ENCODE peak calls at places on chromosomes 1 and 21, in five cellular contexts. M is hepatocyte, T is neural progenitor cell, K is GM23248, X is PC-9. W is an unnamed sample.
A peak's percentile ranks its signal among the peaks of the same experiment; 100 is the strongest.

GRCh38 chr21:34642211-34643075 is 26.4 kb upstream of the CLIC6 start:
- DNase-seq in T (no peak), M (no peak), X (peak; percentile 10), K (peak; percentile 33), W (no peak)

GRCh38 chr1:5708266-5708978 is 283.8 kb downstream of the NPHP4 start:
- DNase-seq in T (no peak), K (no peak), X (no peak), M (no peak), W (no peak)

GRCh38 chr21:36255650-36256047 is 64.3 kb upstream of the MORC3 start:
- DNase-seq in X (no peak), K (no peak), M (no peak), T (no peak), W (no peak)

GRCh38 chr1:177355575-177355974 is 184.8 kb downstream of the BRINP2 start:
- DNase-seq in K (peak; percentile 55), X (no peak), M (peak; percentile 46), T (peak; percentile 50), W (peak; percentile 53)

GRCh38 chr1:245110406-245110805 is 44.4 kb upstream of the KIF26B start:
- DNase-seq in K (no peak), M (no peak), T (no peak), X (no peak), W (no peak)

GRCh38 chr21:36113647-36114428 is 21.0 kb upstream of the CBR3 start:
- DNase-seq in T (no peak), M (no peak), K (no peak), X (peak; percentile 67), W (no peak)

GRCh38 chr1:52216907-52217458 is 75.1 kb downstream of the ZFYVE9 start:
- DNase-seq in K (no peak), X (no peak), T (no peak), M (no peak), W (peak; percentile 21)

GRCh38 chr1:31396633-31397351 is 16.2 kb upstream of the SERINC2 start:
- DNase-seq in X (no peak), M (no peak), K (peak; percentile 90), T (peak; percentile 46), W (peak; percentile 62)

GRCh38 chr1:150362721-150363425 is 1.1 kb upstream of the RPRD2 start:
- DNase-seq in T (no peak), M (no peak), X (no peak), K (peak; percentile 43), W (peak; percentile 13)

GRCh38 chr1:225737179-225737578 is 40.4 kb upstream of the SRP9 start:
- DNase-seq in T (no peak), K (peak; percentile 42), M (no peak), X (peak; percentile 73), W (no peak)

GRCh38 chr1:201447911-201448871 is 20.8 kb downstream of the PHLDA3 start:
- DNase-seq in X (peak; percentile 65), M (peak; percentile 83), T (peak; percentile 88), K (peak; percentile 82), W (peak; percentile 91)

GRCh38 chr1:205538211-205538840 is 33.9 kb downstream of the CDK18 start:
- DNase-seq in X (no peak), K (peak; percentile 49), T (no peak), M (no peak), W (peak; percentile 38)

GRCh38 chr1:208387908-208388756 is 143.9 kb upstream of the PLXNA2 start:
- DNase-seq in K (no peak), X (no peak), M (no peak), T (no peak), W (no peak)

GRCh38 chr1:228830954-228831481 is 95.7 kb downstream of the RHOU start:
- DNase-seq in K (peak; percentile 60), T (no peak), X (no peak), M (peak; percentile 69), W (no peak)

GRCh38 chr1:164132001-164132400 is 427.0 kb upstream of the PBX1 start:
- DNase-seq in T (no peak), X (no peak), K (no peak), M (no peak), W (no peak)

GRCh38 chr1:211928993-211929637 is 98.6 kb upstream of the LPGAT1 start:
- DNase-seq in M (peak; percentile 77), K (peak; percentile 24), X (peak; percentile 48), T (no peak), W (peak; percentile 60)

GRCh38 chr1:155051342-155051776 is 243 bp downstream of the ADAM15 start:
- DNase-seq in X (no peak), M (no peak), T (no peak), K (no peak), W (no peak)

GRCh38 chr1:119715542-119715941 is 3.8 kb downstream of the PHGDH start:
- DNase-seq in M (peak; percentile 61), T (no peak), X (no peak), K (peak; percentile 36), W (peak; percentile 35)

GRCh38 chr1:208631516-208631915 is 387.3 kb upstream of the PLXNA2 start:
- DNase-seq in X (no peak), T (peak; percentile 72), K (no peak), M (no peak), W (no peak)

GRCh38 chr1:205279986-205280385 is 41.6 kb downstream of the NUAK2 start:
- DNase-seq in X (no peak), M (no peak), T (no peak), K (no peak), W (no peak)

GRCh38 chr1:50929376-50929958 is 30.6 kb downstream of the FAF1 start:
- DNase-seq in X (no peak), M (peak; percentile 25), T (peak; percentile 16), K (peak; percentile 68), W (peak; percentile 56)

GRCh38 chr1:34928865-34929496 is 469 bp downstream of the DLGAP3 start:
- DNase-seq in X (no peak), K (no peak), T (no peak), M (peak; percentile 33), W (peak; percentile 44)

GRCh38 chr1:34928066-34928864 is 1.2 kb downstream of the DLGAP3 start:
- DNase-seq in X (no peak), K (no peak), T (no peak), M (no peak), W (peak; percentile 50)

GRCh38 chr1:34929497-34929852 is at the start of gene DLGAP3:
- DNase-seq in M (peak; percentile 47), K (no peak), T (peak; percentile 83), X (no peak), W (peak; percentile 70)

GRCh38 chr1:34930702-34931071 is 1.2 kb upstream of the DLGAP3 start:
- DNase-seq in K (no peak), T (no peak), X (no peak), M (no peak), W (no peak)

DNA sequence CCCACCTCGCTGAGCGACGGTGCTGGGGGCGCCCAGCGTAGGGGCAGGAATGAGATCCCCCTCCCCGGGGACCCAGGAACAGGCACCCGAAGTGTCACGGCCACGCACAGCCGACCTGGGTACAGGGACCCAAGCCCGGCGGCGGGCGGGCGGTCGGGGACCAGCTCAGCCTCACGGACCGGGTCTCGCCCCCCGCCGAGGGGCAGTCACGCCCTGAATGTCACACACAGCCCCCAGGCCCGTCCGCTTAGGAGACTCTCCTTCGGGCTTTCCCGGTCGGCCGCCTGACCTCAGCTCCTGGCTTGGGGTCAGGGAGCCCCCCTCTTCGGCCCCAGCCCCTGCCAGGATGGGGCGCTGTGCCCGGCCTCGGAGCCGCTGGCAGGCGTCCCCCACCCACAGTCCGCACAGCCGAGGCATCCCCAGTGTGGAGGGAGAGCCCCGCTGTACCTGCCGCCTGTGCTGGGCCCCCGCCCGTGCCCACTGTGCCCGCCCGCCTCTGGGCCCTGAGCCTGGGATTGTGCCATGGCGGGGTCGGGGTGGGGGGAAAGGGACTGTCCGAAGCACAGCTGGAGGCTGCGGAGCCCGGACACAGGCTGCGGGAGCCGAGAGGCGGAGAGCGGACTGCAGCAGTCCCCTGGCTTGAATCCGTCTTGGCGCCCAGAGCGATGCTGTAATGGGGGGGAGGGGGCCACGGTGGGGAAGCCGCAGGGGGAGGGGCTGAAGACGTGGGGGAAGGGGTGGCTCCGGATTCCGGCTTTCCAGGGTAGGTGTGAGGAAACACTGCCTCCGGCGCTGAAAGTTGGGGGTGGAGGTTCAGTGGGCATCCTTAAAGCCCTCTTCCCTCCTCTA is 627 bp upstream of the DLGAP3 start:
- DNase-seq in X (no peak), K (no peak), T (peak; percentile 79), M (no peak), W (peak; percentile 83)
- TF ChIP-seq EZH2 in X (no peak), K (peak; percentile 63), T (peak; percentile 58), M (peak; percentile 87), W (no peak)

GRCh38 chr1:59455206-59455605 is 158.3 kb downstream of the FGGY start:
- DNase-seq in X (no peak), T (no peak), K (peak; percentile 88), M (no peak), W (no peak)
- H2AFZ ChIP-seq in X (no peak overlapping the region), T (no peak overlapping the region), K (no peak overlapping the region), M (no peak overlapping the region), W (no peak overlapping the region)

GRCh38 chr1:163090321-163090945 is 21.3 kb downstream of the RGS4 start:
- DNase-seq in X (no peak), K (peak; percentile 83), T (no peak), M (no peak), W (no peak)
- TF ChIP-seq EZH2 in X (no peak), K (no peak), T (no peak), M (no peak), W (no peak)

GRCh38 chr1:79749607-79750006 is 743.1 kb upstream of the ADGRL4 start:
- DNase-seq in T (no peak), K (no peak), X (no peak), M (no peak), W (no peak)

GRCh38 chr1:79741720-79742421 is 735.3 kb upstream of the ADGRL4 start:
- DNase-seq in T (no peak), M (no peak), K (no peak), X (no peak), W (no peak)

GRCh38 chr1:79745928-79746327 is 739.4 kb upstream of the ADGRL4 start:
- DNase-seq in K (no peak), T (no peak), M (no peak), X (no peak), W (no peak)

DNA sequence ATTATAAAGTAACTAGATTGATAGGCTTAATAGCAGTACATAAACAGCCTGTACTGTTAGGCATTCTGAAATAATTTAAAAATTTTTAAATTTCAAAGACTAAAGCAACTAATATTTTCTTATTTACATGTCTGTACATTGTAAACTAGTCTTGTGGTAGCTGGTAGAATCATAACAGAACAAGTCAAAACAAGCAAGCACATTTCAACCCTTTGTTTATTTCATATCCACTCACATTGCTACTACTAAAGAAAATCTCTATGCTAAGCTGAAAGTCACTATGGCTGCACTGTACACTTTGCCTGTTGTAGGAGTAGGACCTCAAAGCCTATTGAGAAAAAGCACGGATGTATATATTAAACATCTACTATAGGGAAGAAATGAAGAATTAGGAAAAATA is 738.2 kb upstream of the ADGRL4 start:
- DNase-seq in M (no peak), X (no peak), T (no peak), K (no peak), W (no peak)
- H2AFZ ChIP-seq in M (no peak overlapping the region), X (no peak overlapping the region), T (no peak overlapping the region), K (no peak overlapping the region), W (no peak overlapping the region)

W was measured in GM23338.